ENCODE peak calls at places on chromosomes 3 and 15, in eight cellular contexts. S, P, A, L, I, T, C and K are unnamed samples.

GRCh38 chr3:131772278-131772893 is 262.4 kb downstream of the CPNE4 start:
- DNase-seq in P (no peak), C (no peak), L (no peak), A (no peak), I (no peak), S (no peak), T (no peak), K (no peak)

GRCh38 chr3:148211725-148212124 is 486.0 kb upstream of the AGTR1 start:
- DNase-seq in T (peak; percentile 17), C (peak; percentile 53), S (peak; percentile 51), L (no peak), A (no peak), P (peak; percentile 33), I (no peak), K (no peak)

GRCh38 chr3:26624209-26624775 is 1.7 kb downstream of the LRRC3B start:
- DNase-seq in C (no peak), T (no peak), P (no peak), I (no peak), A (no peak), L (no peak), S (no peak), K (peak; percentile 57)

GRCh38 chr3:63654246-63654645 is 1.8 kb downstream of the SNTN start:
- DNase-seq in C (peak; percentile 82), L (no peak), P (no peak), S (no peak), T (peak; percentile 20), A (no peak), I (no peak), K (no peak)

GRCh38 chr3:14598143-14598569 is 53.4 kb upstream of the CCDC174 start:
- DNase-seq in P (no peak), C (peak; percentile 41), L (no peak), S (peak; percentile 20), I (no peak), A (no peak), T (peak; percentile 39), K (peak; percentile 83)

GRCh38 chr3:167882057-167882667 is 146.6 kb downstream of the SERPINI1 start:
- DNase-seq in P (no peak), S (peak; percentile 13), C (peak; percentile 51), A (no peak), I (no peak), T (peak; percentile 60), L (peak; percentile 37), K (peak; percentile 51)

GRCh38 chr3:190427108-190427507 is 22.6 kb downstream of the TMEM207 start:
- DNase-seq in I (no peak), C (no peak), T (no peak), S (no peak), P (no peak), A (no peak), L (no peak), K (no peak)

GRCh38 chr3:38002940-38003339 is 12.4 kb downstream of the VILL start:
- DNase-seq in C (no peak), P (no peak), A (no peak), T (no peak), I (no peak), L (no peak), S (no peak), K (no peak)

GRCh38 chr3:184531580-184532290 is 29.9 kb upstream of the EPHB3 start:
- DNase-seq in S (no peak), L (no peak), A (no peak), I (no peak), C (no peak), T (no peak), P (no peak), K (no peak)

GRCh38 chr3:182979719-182980191 is 583 bp downstream of the DCUN1D1 start:
- DNase-seq in S (peak; percentile 44), C (peak; percentile 19), L (no peak), P (peak; percentile 23), T (peak; percentile 5), A (peak; percentile 26), I (no peak), K (peak; percentile 74)

GRCh38 chr3:18442743-18443669 is 17.9 kb upstream of the SATB1 start:
- DNase-seq in I (no peak), L (no peak), P (no peak), T (no peak), A (no peak), S (peak; percentile 8), C (no peak), K (peak; percentile 2)

GRCh38 chr15:66836476-66837030 is 134.5 kb downstream of the SMAD6 start:
- DNase-seq in L (no peak), S (no peak), I (no peak), C (no peak), T (no peak), P (no peak), A (no peak), K (no peak)

GRCh38 chr3:188796122-188796631 is 375.6 kb upstream of the TPRG1 start:
- DNase-seq in I (no peak), S (peak; percentile 21), P (no peak), T (peak; percentile 97), A (no peak), C (peak; percentile 99), L (no peak), K (no peak)

GRCh38 chr3:4674216-4674615 is 181.1 kb downstream of the ITPR1 start:
- DNase-seq in T (peak; percentile 72), C (peak; percentile 83), I (no peak), S (no peak), A (no peak), L (no peak), P (no peak), K (no peak)

GRCh38 chr3:170640737-170641171 is 54.9 kb upstream of the SLC7A14 start:
- DNase-seq in A (no peak), C (no peak), S (no peak), P (no peak), T (no peak), L (no peak), I (no peak), K (no peak)

GRCh38 chr3:50519471-50520089 is 16.1 kb upstream of the CACNA2D2 start:
- DNase-seq in A (peak; percentile 64), L (peak; percentile 43), T (peak; percentile 25), I (peak; percentile 78), C (peak; percentile 30), S (peak; percentile 82), P (peak; percentile 48), K (peak; percentile 84)

GRCh38 chr15:63497642-63498100 is 6.7 kb upstream of the USP3 start:
- DNase-seq in C (no peak), T (no peak), S (peak; percentile 62), L (no peak), I (peak; percentile 69), A (no peak), P (no peak), K (no peak)

GRCh38 chr15:68818671-68819450 is 1.8 kb downstream of the ANP32A start:
- DNase-seq in A (peak; percentile 50), T (no peak), P (peak; percentile 50), S (peak; percentile 51), I (peak; percentile 65), L (no peak), C (peak; percentile 55), K (peak; percentile 78)

GRCh38 chr15:65936317-65936716 is 67.0 kb downstream of the RAB11A start:
- DNase-seq in C (no peak), L (no peak), S (no peak), A (no peak), I (no peak), P (no peak), T (no peak), K (no peak)

GRCh38 chr15:70269991-70270751 is 172.5 kb upstream of the TLE3 start:
- DNase-seq in S (no peak), L (peak; percentile 69), P (peak; percentile 42), T (no peak), I (no peak), C (no peak), A (no peak), K (no peak)

GRCh38 chr15:23472033-23472432 is 25.0 kb upstream of the GOLGA6L2 start:
- DNase-seq in T (no peak), I (no peak), L (no peak), S (no peak), P (no peak), A (no peak), C (no peak), K (no peak)
- H3K9me3 ChIP-seq in T (no peaks in the 10 kb centered on the region), I (no peaks in the 10 kb centered on the region), L (no peaks in the 10 kb centered on the region), S (no peaks in the 10 kb centered on the region), P (no peaks in the 10 kb centered on the region), A (no peaks in the 10 kb centered on the region), C (no peaks in the 10 kb centered on the region), K (no peaks in the 10 kb centered on the region)

GRCh38 chr15:48421362-48421761 is 90.1 kb downstream of the DUT start:
- DNase-seq in P (no peak), C (no peak), T (no peak), A (no peak), I (no peak), S (no peak), L (no peak), K (no peak)
- H3K36me3 ChIP-seq in P (peaks cover 51% of the 10 kb centered on the region), C (peaks cover 18% of the 10 kb centered on the region), T (peaks cover 51% of the 10 kb centered on the region), A (peaks cover 2% of the 10 kb centered on the region), I (peaks cover 11% of the 10 kb centered on the region), S (no peaks in the 10 kb centered on the region), L (no peaks in the 10 kb centered on the region), K (no peaks in the 10 kb centered on the region)

GRCh38 chr15:46703352-46703861 is 1013.9 kb upstream of the SEMA6D start:
- DNase-seq in C (no peak), T (no peak), S (no peak), P (no peak), A (no peak), L (no peak), I (no peak), K (no peak)
- H3K9me3 ChIP-seq in C (no peaks in the 10 kb centered on the region), T (peaks cover 5% of the 10 kb centered on the region), S (no peaks in the 10 kb centered on the region), P (no peaks in the 10 kb centered on the region), A (no peaks in the 10 kb centered on the region), L (no peaks in the 10 kb centered on the region), I (peaks cover 2% of the 10 kb centered on the region), K (peaks cover 4% of the 10 kb centered on the region)

GRCh38 chr3:53101956-53102355 is 28.3 kb downstream of the RFT1 start:
- DNase-seq in A (no peak), P (no peak), L (no peak), C (no peak), T (no peak), I (no peak), S (no peak), K (peak; percentile 19)

GRCh38 chr3:53103566-53104296 is 26.5 kb downstream of the RFT1 start:
- DNase-seq in C (no peak), P (no peak), A (no peak), S (no peak), L (no peak), I (no peak), T (peak; percentile 8), K (no peak)

GRCh38 chr3:53100818-53101466 is 29.3 kb downstream of the RFT1 start:
- DNase-seq in P (no peak), L (no peak), T (no peak), S (no peak), I (no peak), A (no peak), C (no peak), K (no peak)

GRCh38 chr3:53102601-53103147 is 27.6 kb downstream of the RFT1 start:
- DNase-seq in A (no peak), S (no peak), I (no peak), L (no peak), P (no peak), C (no peak), T (no peak), K (peak; percentile 55)

DNA sequence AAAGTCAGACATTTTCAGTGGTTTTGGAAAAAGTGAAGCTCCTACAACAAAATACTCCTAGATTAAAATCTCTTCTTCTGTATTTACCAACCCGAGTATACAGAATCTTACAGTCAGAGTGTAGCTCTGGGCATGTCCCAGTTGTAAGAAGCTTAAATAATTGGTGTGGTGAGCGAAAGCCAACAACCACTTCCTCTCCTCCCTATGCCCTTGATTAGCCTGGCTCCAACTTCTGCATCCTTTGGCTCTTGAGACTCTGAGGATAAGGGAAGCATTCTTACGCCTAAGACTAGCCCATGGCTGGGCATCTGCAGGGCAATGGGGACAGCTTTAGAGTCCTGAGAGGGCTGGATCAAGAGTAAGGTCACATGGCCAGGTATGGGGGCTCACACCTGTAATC is 25.5 kb downstream of the RFT1 start:
- DNase-seq in L (no peak), S (no peak), I (no peak), C (peak; percentile 30), A (no peak), T (no peak), P (no peak), K (no peak)
- H3K36me3 ChIP-seq in L (peaks cover 8% of the 10 kb centered on the region), S (no peaks in the 10 kb centered on the region), I (peaks cover 38% of the 10 kb centered on the region), C (peaks cover 9% of the 10 kb centered on the region), A (no peaks in the 10 kb centered on the region), T (peaks cover 33% of the 10 kb centered on the region), P (peaks cover 82% of the 10 kb centered on the region), K (peaks cover 2% of the 10 kb centered on the region)